ENCODE peak calls at places on chromosome 22, in eight cellular contexts. P is endothelial cell, Y is NCI-H510A treated with DMSO at 0.1 percent for 48 hours, O is anterior cingulate cortex, G is A549, U is cerebellum, X is hypothalamus, C is kidney glomerular epithelial cell. W is an unnamed sample.

GRCh38 chr22:19109198-19110063 is 12.8 kb downstream of the DGCR2 start:
- DNase-seq in X (no peak), U (no peak), G (peak), O (no peak), P (no peak), Y (peak), C (peak), W (no peak)

GRCh38 chr22:24555496-24556253 is at the start of gene SNRPD3:
- DNase-seq in X (peak), G (peak), U (peak), P (peak), O (peak), Y (peak), C (peak), W (peak)

GRCh38 chr22:25935266-25936058 is 193.5 kb downstream of the MYO18B start:
- DNase-seq in X (no peak), P (no peak), O (no peak), C (no peak), G (no peak), U (no peak), Y (no peak), W (no peak)

GRCh38 chr22:32199961-32200360 is 4.9 kb downstream of the RFPL2 start:
- DNase-seq in P (no peak), C (no peak), O (no peak), X (no peak), Y (no peak), U (no peak), G (no peak), W (no peak)

GRCh38 chr22:29665486-29665885 is 54.3 kb upstream of the CABP7 start:
- DNase-seq in Y (no peak), C (no peak), G (no peak), O (no peak), P (no peak), U (no peak), X (no peak), W (no peak)

GRCh38 chr22:31647516-31647915 is 14.5 kb downstream of the PISD start:
- DNase-seq in G (no peak), C (peak), X (no peak), P (no peak), U (no peak), O (no peak), Y (no peak), W (no peak)

GRCh38 chr22:31870890-31871289 is 73.4 kb upstream of the YWHAH start:
- DNase-seq in Y (no peak), X (peak), G (peak), O (no peak), C (no peak), P (no peak), U (no peak), W (no peak)

GRCh38 chr22:26109686-26110315 is 59.5 kb upstream of the SEZ6L start:
- DNase-seq in Y (no peak), G (no peak), U (no peak), O (no peak), P (no peak), X (no peak), C (no peak), W (no peak)

GRCh38 chr22:38788016-38788415 is 5.9 kb downstream of the DNAL4 start:
- DNase-seq in C (no peak), U (no peak), P (no peak), X (no peak), G (no peak), Y (no peak), O (no peak), W (peak)

GRCh38 chr22:18000441-18001039 is 23.8 kb downstream of the MICAL3 start:
- DNase-seq in Y (no peak), O (no peak), C (no peak), G (peak), P (peak), X (no peak), U (no peak), W (no peak)

GRCh38 chr22:48045369-48045768 is 1282.9 kb downstream of the TBC1D22A start:
- DNase-seq in C (no peak), P (no peak), O (no peak), Y (no peak), X (no peak), U (no peak), G (no peak), W (no peak)

GRCh38 chr22:43008921-43009320 is 6.0 kb downstream of the PACSIN2 start:
- DNase-seq in Y (no peak), U (no peak), X (no peak), C (no peak), O (no peak), G (no peak), P (no peak), W (no peak)

GRCh38 chr22:31296258-31296657 is 4.0 kb upstream of the PIK3IP1 start:
- DNase-seq in P (no peak), Y (no peak), C (no peak), X (no peak), G (no peak), U (no peak), O (no peak), W (no peak)

GRCh38 chr22:49502126-49502826 is 325.4 kb downstream of the BRD1 start:
- DNase-seq in Y (no peak), U (no peak), C (no peak), X (no peak), G (peak), P (no peak), O (no peak), W (no peak)

GRCh38 chr22:22705328-22706100 is 61.1 kb downstream of the GGTLC2 start:
- DNase-seq in C (no peak), P (no peak), O (no peak), Y (no peak), U (no peak), G (no peak), X (no peak), W (no peak)

GRCh38 chr22:37230673-37231405 is 13.2 kb downstream of the RAC2 start:
- DNase-seq in U (no peak), O (no peak), P (no peak), Y (no peak), C (no peak), G (no peak), X (no peak), W (no peak)